ENCODE peak calls at places on chromosomes 3 and 15, in seven cellular contexts. C is IMR-90, Q is stomach, V is ovary, E is heart left ventricle, L is adrenal gland, J is thyroid gland. Z is an unnamed sample.

GRCh38 chr3:104856743-104857142 is 510.0 kb upstream of the ALCAM start:
- DNase-seq in C (peak; percentile 22), Q (no peak), V (no peak), E (no peak), L (no peak), J (no peak), Z (no peak)

GRCh38 chr15:55819397-55820034 is 76.6 kb upstream of the PRTG start:
- DNase-seq in C (no peak), Q (no peak), V (no peak), E (no peak), L (no peak), J (no peak), Z (no peak)

GRCh38 chr3:99966657-99967420 is 147.5 kb downstream of the FILIP1L start:
- DNase-seq in C (peak; percentile 68), Q (no peak), V (no peak), E (no peak), L (no peak), J (no peak), Z (no peak)

GRCh38 chr3:154684021-154684420 is 254.0 kb upstream of the GPR149 start:
- DNase-seq in C (no peak), Q (no peak), V (no peak), E (no peak), L (no peak), J (no peak), Z (no peak)

GRCh38 chr3:164897335-164897734 is 181.0 kb downstream of the SI start:
- DNase-seq in C (no peak), Q (no peak), V (no peak), E (no peak), L (no peak), J (no peak), Z (no peak)

GRCh38 chr15:20345401-20345958 is 196.1 kb downstream of the GOLGA6L6 start:
- DNase-seq in C (no peak), Q (no peak), V (peak; percentile 33), E (peak; percentile 20), L (no peak), J (no peak), Z (no peak)

GRCh38 chr3:76245073-76245472 is 459.7 kb upstream of the ZNF717 start:
- DNase-seq in C (no peak), Q (no peak), V (no peak), E (no peak), L (no peak), J (no peak), Z (no peak)

GRCh38 chr3:99817047-99817436 is 620 bp upstream of the CMSS1 start:
- DNase-seq in C (no peak), Q (no peak), V (no peak), E (no peak), L (peak; percentile 26), J (no peak), Z (no peak)

GRCh38 chr3:37892917-37893595 is 31.4 kb downstream of the CTDSPL start:
- DNase-seq in C (peak; percentile 18), Q (no peak), V (no peak), E (peak; percentile 55), L (peak; percentile 33), J (peak; percentile 59), Z (peak; percentile 44)

GRCh38 chr3:85162905-85163304 is 204.1 kb downstream of the CADM2 start:
- DNase-seq in C (no peak), Q (no peak), V (no peak), E (no peak), L (no peak), J (no peak), Z (no peak)

GRCh38 chr3:85159376-85159775 is 200.6 kb downstream of the CADM2 start:
- DNase-seq in C (no peak), Q (no peak), V (no peak), E (no peak), L (no peak), J (no peak), Z (no peak)

GRCh38 chr3:85164446-85164845 is 205.7 kb downstream of the CADM2 start:
- DNase-seq in C (no peak), Q (no peak), V (no peak), E (no peak), L (no peak), J (no peak), Z (no peak)

DNA sequence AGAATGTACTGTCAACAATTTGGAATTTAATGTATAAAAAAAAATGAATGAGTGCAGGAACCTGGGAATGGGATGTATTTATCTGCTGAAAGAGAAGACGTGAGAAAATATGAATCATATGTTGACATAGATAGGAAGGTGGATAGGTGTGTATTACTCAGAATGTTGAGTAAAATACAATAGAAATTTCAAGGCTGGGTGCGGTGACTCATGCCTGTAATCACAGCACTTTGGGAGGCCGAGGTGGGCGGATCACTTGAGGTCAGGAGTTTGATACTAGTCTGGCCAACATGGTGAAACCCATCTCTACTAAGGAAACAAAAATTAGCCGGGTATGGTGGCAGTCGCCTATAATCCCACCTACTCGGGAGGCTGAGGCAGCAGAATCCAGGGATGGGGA is 202.8 kb downstream of the CADM2 start:
- DNase-seq in C (no peak), Q (no peak), V (no peak), E (no peak), L (no peak), J (no peak), Z (no peak)
- TF ChIP-seq CTCF in C (no peak), Q (no peak), V (no peak), E (no peak), L (no peak), J (no peak), Z (no peak)

DNA sequence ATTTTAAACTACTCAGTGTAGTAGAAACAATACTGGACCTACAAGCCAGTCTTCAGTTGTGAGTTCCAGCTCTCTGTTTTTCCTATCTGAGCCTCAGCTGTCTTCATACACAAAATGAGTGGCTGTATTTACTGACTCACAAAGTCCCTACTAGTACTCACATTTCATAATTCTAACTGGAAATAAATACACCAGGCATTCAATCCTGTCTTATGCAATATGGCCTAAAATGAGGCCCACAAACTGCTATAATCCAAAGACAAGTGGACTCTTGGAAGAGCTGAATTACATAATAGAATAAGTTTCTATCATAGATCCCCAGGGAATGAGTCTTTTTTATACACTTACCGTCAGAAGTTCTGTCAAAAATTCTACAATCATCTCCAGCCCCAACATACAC is 211.9 kb downstream of the LRRN1 start:
- DNase-seq in C (no peak), Q (no peak), V (no peak), E (no peak), L (no peak), J (no peak), Z (no peak)
- H3K4me3 ChIP-seq in C (no peak overlapping the region), Q (no peak overlapping the region), V (no peak overlapping the region), E (no peak overlapping the region), L (no peak overlapping the region), J (no peak overlapping the region), Z (no peak overlapping the region)

GRCh38 chr3:152834354-152835310 is at the start of gene P2RY1:
- DNase-seq in C (peak; percentile 17), Q (peak; percentile 50), V (peak; percentile 84), E (peak; percentile 69), L (peak; percentile 41), J (peak; percentile 88), Z (peak; percentile 88)
- TF ChIP-seq POLR2A in C (no peak), Q (no peak), V (peak; percentile 31), E (no peak), L (no peak), J (peak; percentile 60), Z (no peak)

GRCh38 chr3:36635731-36636130 is 128.6 kb downstream of the DCLK3 start:
- DNase-seq in C (peak; percentile 26), Q (no peak), V (no peak), E (no peak), L (no peak), J (no peak), Z (no peak)

GRCh38 chr3:36633060-36633459 is 131.3 kb downstream of the DCLK3 start:
- DNase-seq in C (no peak), Q (no peak), V (no peak), E (no peak), L (no peak), J (no peak), Z (no peak)

DNA sequence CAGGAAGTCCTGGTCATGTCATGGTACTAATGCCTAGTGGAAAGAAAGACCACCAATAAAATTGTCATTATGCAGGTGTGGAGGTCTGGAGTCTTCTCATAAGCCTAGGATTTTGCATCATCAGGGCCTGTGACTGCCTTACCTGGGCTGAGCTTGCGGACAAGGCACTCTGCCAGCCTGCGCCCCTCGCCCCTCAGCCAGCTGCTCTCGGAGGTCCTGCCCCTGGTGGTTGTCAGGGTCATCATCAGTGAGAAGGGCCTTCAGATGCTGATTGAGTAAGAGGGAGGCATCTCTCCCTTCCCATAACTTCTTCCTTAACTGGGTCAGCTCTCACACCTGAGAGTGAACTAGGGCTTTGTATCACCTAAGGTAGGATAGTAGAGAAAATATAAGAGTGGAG is 132.8 kb downstream of the DCLK3 start:
- DNase-seq in C (no peak), Q (no peak), V (no peak), E (no peak), L (no peak), J (no peak), Z (no peak)
- TF ChIP-seq CTCF in C (no peak), Q (no peak), V (no peak), E (no peak), L (no peak), J (no peak), Z (no peak)

GRCh38 chr3:18114894-18115293 is 310.2 kb downstream of the SATB1 start:
- DNase-seq in C (no peak), Q (no peak), V (no peak), E (no peak), L (no peak), J (no peak), Z (no peak)

GRCh38 chr3:18112976-18113766 is 312.0 kb downstream of the SATB1 start:
- DNase-seq in C (no peak), Q (no peak), V (no peak), E (no peak), L (no peak), J (no peak), Z (no peak)

DNA sequence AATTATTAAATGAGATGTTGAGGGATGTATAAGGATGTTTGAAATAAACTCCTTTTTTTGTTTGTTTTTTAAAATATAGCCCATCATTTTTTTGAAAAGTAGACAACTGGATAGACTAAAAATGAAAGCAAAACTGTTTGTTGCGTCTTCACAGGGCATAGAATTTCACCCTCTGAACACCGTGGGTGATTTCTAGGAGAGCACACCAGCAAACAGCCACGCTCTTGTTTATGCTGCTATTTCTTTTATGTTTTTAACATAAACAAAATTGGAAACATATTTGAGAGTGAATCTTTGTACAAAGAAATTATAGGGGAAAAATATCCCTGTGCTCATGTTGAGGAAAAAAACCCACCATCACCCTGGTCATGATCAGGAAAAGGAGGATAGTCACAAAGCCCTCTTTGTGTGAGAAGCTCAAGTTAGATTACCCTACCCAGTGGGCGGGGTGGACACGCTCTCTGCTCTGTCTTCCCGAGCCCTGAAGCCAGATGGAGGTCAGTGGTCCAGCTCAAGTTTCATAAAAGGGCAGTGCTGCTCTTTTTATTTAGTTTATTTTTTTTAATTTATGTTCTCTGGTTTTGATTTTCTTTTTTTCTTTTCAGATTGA is 313.3 kb downstream of the SATB1 start:
- DNase-seq in C (peak; percentile 29), Q (no peak), V (no peak), E (no peak), L (no peak), J (no peak), Z (no peak)
- H3K4me3 ChIP-seq in C (no peak overlapping the region), Q (no peak overlapping the region), V (no peak overlapping the region), E (no peak overlapping the region), L (no peak overlapping the region), J (no peak overlapping the region), Z (no peak overlapping the region)

GRCh38 chr3:48915296-48915695 is 3.3 kb upstream of the ARIH2 start:
- DNase-seq in C (peak; percentile 68), Q (no peak), V (peak; percentile 17), E (no peak), L (no peak), J (no peak), Z (no peak)

GRCh38 chr3:48918388-48919214 is at the start of gene ARIH2:
- DNase-seq in C (peak; percentile 91), Q (peak; percentile 95), V (peak; percentile 96), E (peak; percentile 94), L (peak; percentile 92), J (peak; percentile 94), Z (peak; percentile 98)

GRCh38 chr3:48919215-48920138 is 835 bp downstream of the ARIH2 start:
- DNase-seq in C (peak; percentile 50), Q (peak; percentile 28), V (peak; percentile 72), E (peak; percentile 30), L (peak; percentile 49), J (peak; percentile 12), Z (no peak)
- TF ChIP-seq POLR2A in C (peak; percentile 74), Q (no peak), V (no peak), E (no peak), L (peak; percentile 38), J (no peak), Z (no peak)

Z was measured in lower leg skin.